ENCODE peak calls at places on chromosomes 7 and 10, in seven cellular contexts. I is fibroblast of lung; V is CD4-positive, alpha-beta memory T cell; B is Peyer's patch; F is psoas muscle; U is HCT116; K is CD8-positive, alpha-beta T cell. Z is an unnamed sample.
A peak's percentile ranks its signal among the peaks of the same experiment; 100 is the strongest.

GRCh38 chr7:88432321-88432720 is 125.6 kb upstream of the STEAP4 start:
- DNase-seq in I (no peak), V (no peak), B (no peak), F (no peak), U (no peak), K (no peak), Z (no peak)

GRCh38 chr10:110916554-110917346 is 2.2 kb downstream of the BBIP1 start:
- DNase-seq in I (peak; percentile 69), V (no peak), B (no peak), F (no peak), U (no peak), K (no peak), Z (no peak)

GRCh38 chr7:39431242-39431641 is 135.0 kb upstream of the YAE1 start:
- DNase-seq in I (no peak), V (no peak), B (no peak), F (no peak), U (no peak), K (no peak), Z (no peak)

GRCh38 chr7:97167749-97168148 is 50.3 kb downstream of the SDHAF3 start:
- DNase-seq in I (no peak), V (no peak), B (no peak), F (no peak), U (no peak), K (no peak), Z (no peak)

GRCh38 chr10:77240959-77241358 is 396.6 kb downstream of the KCNMA1 start:
- DNase-seq in I (no peak), V (no peak), B (no peak), F (no peak), U (no peak), K (no peak), Z (no peak)

GRCh38 chr7:12066561-12066960 is 144.5 kb upstream of the TMEM106B start:
- DNase-seq in I (no peak), V (no peak), B (no peak), F (no peak), U (peak; percentile 85), K (no peak), Z (no peak)

GRCh38 chr10:7672366-7673134 is 5.8 kb upstream of the ITIH5 start:
- DNase-seq in I (no peak), V (no peak), B (no peak), F (no peak), U (no peak), K (no peak), Z (no peak)

GRCh38 chr10:86946215-86947170 is 10.9 kb downstream of the MMRN2 start:
- DNase-seq in I (no peak), V (no peak), B (peak; percentile 51), F (peak; percentile 67), U (no peak), K (no peak), Z (peak; percentile 67)

GRCh38 chr7:1810521-1810920 is 140.4 kb downstream of the ELFN1 start:
- DNase-seq in I (no peak), V (no peak), B (no peak), F (peak; percentile 52), U (no peak), K (no peak), Z (peak; percentile 25)

GRCh38 chr7:66380285-66380888 is 175.3 kb downstream of the TPST1 start:
- DNase-seq in I (peak; percentile 20), V (no peak), B (no peak), F (no peak), U (peak; percentile 79), K (no peak), Z (no peak)

GRCh38 chr7:137343483-137343841 is at the start of gene PTN:
- DNase-seq in I (peak; percentile 65), V (no peak), B (no peak), F (no peak), U (no peak), K (no peak), Z (no peak)

GRCh38 chr10:74799840-74800239 is 26.6 kb upstream of the KAT6B start:
- DNase-seq in I (peak; percentile 70), V (no peak), B (no peak), F (no peak), U (no peak), K (no peak), Z (no peak)

GRCh38 chr7:51025668-51026067 is 243.0 kb upstream of the GRB10 start:
- DNase-seq in I (no peak), V (no peak), B (no peak), F (peak; percentile 84), U (no peak), K (no peak), Z (no peak)

GRCh38 chr7:30074422-30075030 is 46.3 kb downstream of the PLEKHA8 start:
- DNase-seq in I (peak; percentile 55), V (peak; percentile 8), B (no peak), F (no peak), U (peak; percentile 38), K (no peak), Z (no peak)

GRCh38 chr10:133127291-133128125 is 32.5 kb upstream of the KNDC1 start:
- DNase-seq in I (no peak), V (peak; percentile 12), B (no peak), F (peak; percentile 51), U (peak; percentile 1), K (no peak), Z (peak; percentile 35)

GRCh38 chr7:158816995-158817394 is 12.3 kb downstream of the ESYT2 start:
- DNase-seq in I (no peak), V (no peak), B (peak; percentile 73), F (no peak), U (no peak), K (no peak), Z (peak; percentile 73)

GRCh38 chr7:55427279-55427788 is 62.2 kb downstream of the LANCL2 start:
- DNase-seq in I (no peak), V (no peak), B (no peak), F (no peak), U (no peak), K (no peak), Z (no peak)

GRCh38 chr7:80357530-80357929 is 154.3 kb downstream of the GNAT3 start:
- DNase-seq in I (peak; percentile 86), V (no peak), B (no peak), F (no peak), U (no peak), K (no peak), Z (no peak)

GRCh38 chr7:35252584-35252983 is 1.3 kb downstream of the TBX20 start:
- DNase-seq in I (no peak), V (no peak), B (no peak), F (no peak), U (no peak), K (no peak), Z (no peak)

GRCh38 chr7:128891110-128891941 is 19.2 kb downstream of the KCP start:
- DNase-seq in I (no peak), V (no peak), B (peak; percentile 71), F (peak; percentile 50), U (no peak), K (no peak), Z (peak; percentile 62)

GRCh38 chr7:117790731-117791130 is 82.5 kb downstream of the CTTNBP2 start:
- DNase-seq in I (no peak), V (no peak), B (no peak), F (no peak), U (no peak), K (no peak), Z (no peak)

GRCh38 chr7:112204072-112204775 is 2.0 kb downstream of the DOCK4 start:
- DNase-seq in I (peak; percentile 40), V (no peak), B (no peak), F (no peak), U (no peak), K (no peak), Z (no peak)

GRCh38 chr7:124497209-124497608 is 268.4 kb downstream of the GPR37 start:
- DNase-seq in I (no peak), V (no peak), B (no peak), F (no peak), U (no peak), K (no peak), Z (no peak)

GRCh38 chr7:130875901-130876300 is 141.9 kb upstream of the KLF14 start:
- DNase-seq in I (no peak), V (no peak), B (no peak), F (no peak), U (no peak), K (no peak), Z (no peak)

GRCh38 chr10:114391599-114391998 is 12.7 kb downstream of the AFAP1L2 start:
- DNase-seq in I (no peak), V (no peak), B (no peak), F (no peak), U (no peak), K (no peak), Z (no peak)

GRCh38 chr7:133309333-133309732 is 56.5 kb downstream of the EXOC4 start:
- DNase-seq in I (no peak), V (no peak), B (no peak), F (no peak), U (no peak), K (no peak), Z (no peak)
- H3K4me1 ChIP-seq in I (no peaks in the 10 kb centered on the region), V (peaks cover 9% of the 10 kb centered on the region), B (no peaks in the 10 kb centered on the region), F (peaks cover 2% of the 10 kb centered on the region), U (no peaks in the 10 kb centered on the region), K (no peaks in the 10 kb centered on the region), Z (no peaks in the 10 kb centered on the region)

GRCh38 chr10:13795653-13796555 is 209.1 kb downstream of the PRPF18 start:
- DNase-seq in I (no peak), V (no peak), B (no peak), F (no peak), U (no peak), K (no peak), Z (no peak)

GRCh38 chr10:13791483-13791882 is 204.7 kb downstream of the PRPF18 start:
- DNase-seq in I (no peak), V (no peak), B (no peak), F (no peak), U (no peak), K (no peak), Z (no peak)

GRCh38 chr10:13797171-13797570 is 210.4 kb downstream of the PRPF18 start:
- DNase-seq in I (no peak), V (no peak), B (no peak), F (no peak), U (no peak), K (no peak), Z (no peak)

GRCh38 chr10:13792011-13792410 is 205.2 kb downstream of the PRPF18 start:
- DNase-seq in I (no peak), V (no peak), B (no peak), F (no peak), U (no peak), K (no peak), Z (no peak)

GRCh38 chr10:13794982-13795381 is 208.2 kb downstream of the PRPF18 start:
- DNase-seq in I (no peak), V (no peak), B (no peak), F (no peak), U (no peak), K (no peak), Z (no peak)
- H3K4me3 ChIP-seq in I (no peak overlapping the region), V (no peak overlapping the region), B (no peak overlapping the region), F (no peak overlapping the region), U (no peak overlapping the region), K (no peak overlapping the region), Z (no peak overlapping the region)

GRCh38 chr10:76085773-76086570 is 654.5 kb downstream of the LRMDA start:
- DNase-seq in I (no peak), V (no peak), B (no peak), F (no peak), U (no peak), K (no peak), Z (no peak)
- H3K27ac ChIP-seq in I (no peak overlapping the region), V (no peak overlapping the region), B (no peak overlapping the region), F (peak overlapping the region; percentile 77), U (no peak overlapping the region), K (no peak overlapping the region), Z (peak overlapping the region; percentile 9)

DNA sequence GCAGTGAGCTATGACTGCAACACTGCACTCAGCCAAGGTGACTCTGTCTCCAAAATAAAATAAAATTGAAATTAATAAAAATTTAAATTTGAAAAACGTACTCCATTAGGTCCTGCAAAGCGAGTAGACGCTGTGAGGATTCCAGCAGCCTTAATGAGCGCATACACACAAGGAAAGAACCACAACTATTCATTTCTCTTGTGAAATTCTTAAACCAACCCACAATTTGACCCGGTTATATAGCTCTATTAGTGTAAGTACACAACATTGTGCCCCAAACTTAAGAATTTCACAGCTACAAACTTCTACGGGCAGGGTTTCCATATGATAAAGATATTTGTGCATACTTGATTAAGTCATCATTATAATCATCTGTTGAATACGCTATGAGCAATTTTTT is 84.4 kb downstream of the PARD3 start:
- DNase-seq in I (no peak), V (no peak), B (no peak), F (no peak), U (no peak), K (no peak), Z (no peak)
- H3K4me1 ChIP-seq in I (peaks cover 7% of the 10 kb centered on the region), V (no peaks in the 10 kb centered on the region), B (no peaks in the 10 kb centered on the region), F (peaks cover 59% of the 10 kb centered on the region), U (peaks cover 42% of the 10 kb centered on the region), K (no peaks in the 10 kb centered on the region), Z (peaks cover 21% of the 10 kb centered on the region)

Z was measured in upper lobe of right lung.